ENCODE peak calls at places on chromosomes 13 and 19, in six cellular contexts. One of them, this sample, is unnamed.
A peak's percentile ranks its signal among the peaks of the same experiment; 100 is the strongest.

GRCh38 chr13:85508683-85509329 is 290.4 kb downstream of the SLITRK6 start:
- DNase-seq in A549: peak; percentile 68
- DNase-seq in K562: no peak
- DNase-seq in IMR-90: no peak
- DNase-seq in GM12878: no peak
- DNase-seq in HepG2: no peak
- DNase-seq in this sample: no peak

GRCh38 chr19:45455707-45456499 is 11.9 kb upstream of the FOSB start:
- DNase-seq in A549: peak; percentile 99
- DNase-seq in K562: peak; percentile 88
- DNase-seq in IMR-90: peak; percentile 99
- DNase-seq in GM12878: no peak
- DNase-seq in HepG2: peak; percentile 89
- DNase-seq in this sample: peak; percentile 71

GRCh38 chr13:92677571-92677970 is 549.0 kb upstream of the GPC6 start:
- DNase-seq in A549: no peak
- DNase-seq in K562: no peak
- DNase-seq in IMR-90: no peak
- DNase-seq in GM12878: no peak
- DNase-seq in HepG2: no peak
- DNase-seq in this sample: no peak

GRCh38 chr19:32165176-32165575 is 180.2 kb upstream of the ZNF507 start:
- DNase-seq in A549: no peak
- DNase-seq in K562: no peak
- DNase-seq in IMR-90: no peak
- DNase-seq in GM12878: no peak
- DNase-seq in HepG2: no peak
- DNase-seq in this sample: no peak

GRCh38 chr13:83883061-83883523 is 818 bp upstream of the SLITRK1 start:
- DNase-seq in A549: no peak
- DNase-seq in K562: no peak
- DNase-seq in IMR-90: no peak
- DNase-seq in GM12878: no peak
- DNase-seq in HepG2: no peak
- DNase-seq in this sample: no peak

GRCh38 chr19:7833225-7834156 is 3.5 kb downstream of the EVI5L start:
- DNase-seq in A549: peak; percentile 67
- DNase-seq in K562: peak; percentile 37
- DNase-seq in IMR-90: peak; percentile 33
- DNase-seq in GM12878: no peak
- DNase-seq in HepG2: peak; percentile 29
- DNase-seq in this sample: no peak

GRCh38 chr19:34244611-34245299 is 9.6 kb upstream of the GARRE1 start:
- DNase-seq in A549: no peak
- DNase-seq in K562: no peak
- DNase-seq in IMR-90: peak; percentile 38
- DNase-seq in GM12878: no peak
- DNase-seq in HepG2: peak; percentile 22
- DNase-seq in this sample: no peak

GRCh38 chr13:76398426-76398825 is 487.8 kb downstream of the KCTD12 start:
- DNase-seq in A549: no peak
- DNase-seq in K562: no peak
- DNase-seq in IMR-90: peak; percentile 5
- DNase-seq in GM12878: no peak
- DNase-seq in HepG2: no peak
- DNase-seq in this sample: no peak

GRCh38 chr13:57633950-57634828 is 2.6 kb downstream of the PCDH17 start:
- DNase-seq in A549: no peak
- DNase-seq in K562: no peak
- DNase-seq in IMR-90: no peak
- DNase-seq in GM12878: no peak
- DNase-seq in HepG2: no peak
- DNase-seq in this sample: peak; percentile 48

GRCh38 chr19:12202250-12202649 is 39.4 kb downstream of the ZNF136 start:
- DNase-seq in A549: no peak
- DNase-seq in K562: no peak
- DNase-seq in IMR-90: no peak
- DNase-seq in GM12878: no peak
- DNase-seq in HepG2: peak; percentile 56
- DNase-seq in this sample: no peak

GRCh38 chr19:9528757-9529336 is 9.6 kb downstream of the ZNF426 start:
- DNase-seq in A549: peak; percentile 12
- DNase-seq in K562: no peak
- DNase-seq in IMR-90: peak; percentile 9
- DNase-seq in GM12878: no peak
- DNase-seq in HepG2: no peak
- DNase-seq in this sample: no peak

GRCh38 chr19:38675611-38676010 is 28.2 kb downstream of the ACTN4 start:
- DNase-seq in A549: no peak
- DNase-seq in K562: peak; percentile 50
- DNase-seq in IMR-90: no peak
- DNase-seq in GM12878: no peak
- DNase-seq in HepG2: no peak
- DNase-seq in this sample: no peak

GRCh38 chr13:28046981-28047380 is 53.4 kb downstream of the FLT3 start:
- DNase-seq in A549: peak; percentile 26
- DNase-seq in K562: no peak
- DNase-seq in IMR-90: peak; percentile 94
- DNase-seq in GM12878: no peak
- DNase-seq in HepG2: no peak
- DNase-seq in this sample: no peak

GRCh38 chr13:28136916-28137315 is 1.4 kb upstream of the PAN3 start:
- DNase-seq in A549: no peak
- DNase-seq in K562: peak; percentile 27
- DNase-seq in IMR-90: no peak
- DNase-seq in GM12878: no peak
- DNase-seq in HepG2: no peak
- DNase-seq in this sample: no peak

GRCh38 chr13:37899753-37900152 is 30.2 kb upstream of the TRPC4 start:
- DNase-seq in A549: no peak
- DNase-seq in K562: no peak
- DNase-seq in IMR-90: no peak
- DNase-seq in GM12878: no peak
- DNase-seq in HepG2: peak; percentile 9
- DNase-seq in this sample: no peak

GRCh38 chr13:106233336-106233735 is 302.1 kb downstream of the EFNB2 start:
- DNase-seq in A549: no peak
- DNase-seq in K562: no peak
- DNase-seq in IMR-90: no peak
- DNase-seq in GM12878: no peak
- DNase-seq in HepG2: no peak
- DNase-seq in this sample: no peak

GRCh38 chr13:35808846-35809245 is 322.3 kb downstream of the DCLK1 start:
- DNase-seq in A549: no peak
- DNase-seq in K562: no peak
- DNase-seq in IMR-90: no peak
- DNase-seq in GM12878: no peak
- DNase-seq in HepG2: no peak
- DNase-seq in this sample: peak; percentile 33

GRCh38 chr19:44745386-44745831 is 3.1 kb upstream of the BCL3 start:
- DNase-seq in A549: peak; percentile 95
- DNase-seq in K562: no peak
- DNase-seq in IMR-90: peak; percentile 80
- DNase-seq in GM12878: no peak
- DNase-seq in HepG2: no peak
- DNase-seq in this sample: no peak

GRCh38 chr19:1210227-1210538 is 4.6 kb downstream of the STK11 start:
- DNase-seq in A549: no peak
- DNase-seq in K562: no peak
- DNase-seq in IMR-90: no peak
- DNase-seq in GM12878: no peak
- DNase-seq in HepG2: no peak
- DNase-seq in this sample: no peak

GRCh38 chr13:44417446-44417845 is 43.8 kb downstream of the SERP2 start:
- DNase-seq in A549: no peak
- DNase-seq in K562: no peak
- DNase-seq in IMR-90: no peak
- DNase-seq in GM12878: no peak
- DNase-seq in HepG2: peak; percentile 25
- DNase-seq in this sample: no peak

GRCh38 chr13:107808388-107808787 is 406.9 kb downstream of the LIG4 start:
- DNase-seq in A549: no peak
- DNase-seq in K562: no peak
- DNase-seq in IMR-90: peak; percentile 62
- DNase-seq in GM12878: no peak
- DNase-seq in HepG2: no peak
- DNase-seq in this sample: no peak

GRCh38 chr19:37074819-37075362 is 3.3 kb upstream of the ZNF420 start:
- DNase-seq in A549: no peak
- DNase-seq in K562: no peak
- DNase-seq in IMR-90: no peak
- DNase-seq in GM12878: no peak
- DNase-seq in HepG2: no peak
- DNase-seq in this sample: no peak

GRCh38 chr19:7903244-7904073 is at the start of gene MAP2K7:
- DNase-seq in A549: peak; percentile 98
- DNase-seq in K562: peak; percentile 98
- DNase-seq in IMR-90: peak; percentile 99
- DNase-seq in GM12878: peak; percentile 99
- DNase-seq in HepG2: peak; percentile 97
- DNase-seq in this sample: peak; percentile 99

GRCh38 chr13:65505941-65506340 is 1724.2 kb downstream of the PCDH9 start:
- DNase-seq in A549: no peak
- DNase-seq in K562: no peak
- DNase-seq in IMR-90: no peak
- DNase-seq in GM12878: no peak
- DNase-seq in HepG2: no peak
- DNase-seq in this sample: no peak

GRCh38 chr13:27853871-27854270 is 61.6 kb downstream of the GSX1 start:
- DNase-seq in A549: no peak
- DNase-seq in K562: no peak
- DNase-seq in IMR-90: no peak
- DNase-seq in GM12878: no peak
- DNase-seq in HepG2: no peak
- DNase-seq in this sample: no peak

GRCh38 chr13:26015276-26015934 is 36.4 kb downstream of the SHISA2 start:
- DNase-seq in A549: no peak
- DNase-seq in K562: no peak
- DNase-seq in IMR-90: no peak
- DNase-seq in GM12878: no peak
- DNase-seq in HepG2: no peak
- DNase-seq in this sample: no peak

GRCh38 chr13:99313473-99313872 is 6.3 kb upstream of the GPR183 start:
- DNase-seq in A549: no peak
- DNase-seq in K562: no peak
- DNase-seq in IMR-90: no peak
- DNase-seq in GM12878: no peak
- DNase-seq in HepG2: no peak
- DNase-seq in this sample: no peak

GRCh38 chr13:62747629-62748028 is 1332.0 kb upstream of the PCDH20 start:
- DNase-seq in A549: peak; percentile 4
- DNase-seq in K562: no peak
- DNase-seq in IMR-90: peak; percentile 51
- DNase-seq in GM12878: no peak
- DNase-seq in HepG2: no peak
- DNase-seq in this sample: no peak

GRCh38 chr19:38263696-38264485 is 482 bp upstream of the SPINT2 start:
- DNase-seq in A549: peak; percentile 87
- DNase-seq in K562: no peak
- DNase-seq in IMR-90: peak; percentile 45
- DNase-seq in GM12878: no peak
- DNase-seq in HepG2: peak; percentile 35
- DNase-seq in this sample: peak; percentile 44

GRCh38 chr13:62702502-62702901 is 1286.9 kb upstream of the PCDH20 start:
- DNase-seq in A549: no peak
- DNase-seq in K562: no peak
- DNase-seq in IMR-90: no peak
- DNase-seq in GM12878: no peak
- DNase-seq in HepG2: no peak
- DNase-seq in this sample: peak; percentile 21

GRCh38 chr19:18939922-18940775 is 868 bp downstream of the HOMER3 start:
- DNase-seq in A549: no peak
- DNase-seq in K562: no peak
- DNase-seq in IMR-90: peak; percentile 46
- DNase-seq in GM12878: no peak
- DNase-seq in HepG2: no peak
- DNase-seq in this sample: peak; percentile 73

GRCh38 chr19:10742494-10742893 is 24.6 kb downstream of the DNM2 start:
- DNase-seq in A549: no peak
- DNase-seq in K562: no peak
- DNase-seq in IMR-90: no peak
- DNase-seq in GM12878: no peak
- DNase-seq in HepG2: no peak
- DNase-seq in this sample: no peak
- TF ChIP-seq SMC3 in A549: no peak
- TF ChIP-seq SMC3 in K562: no peak
- TF ChIP-seq SMC3 in IMR-90: no peak
- TF ChIP-seq SMC3 in GM12878: no peak
- TF ChIP-seq SMC3 in HepG2: no peak
- TF ChIP-seq SMC3 in this sample: no peak

GRCh38 chr19:16584825-16585801 is 12.9 kb upstream of the SLC35E1 start:
- DNase-seq in A549: no peak
- DNase-seq in K562: peak; percentile 42
- DNase-seq in IMR-90: no peak
- DNase-seq in GM12878: no peak
- DNase-seq in HepG2: no peak
- DNase-seq in this sample: no peak
- TF ChIP-seq SMC3 in A549: no peak
- TF ChIP-seq SMC3 in K562: no peak
- TF ChIP-seq SMC3 in IMR-90: no peak
- TF ChIP-seq SMC3 in GM12878: no peak
- TF ChIP-seq SMC3 in HepG2: no peak
- TF ChIP-seq SMC3 in this sample: no peak

GRCh38 chr19:3178973-3179738 is 587 bp downstream of the S1PR4 start:
- DNase-seq in A549: no peak
- DNase-seq in K562: no peak
- DNase-seq in IMR-90: no peak
- DNase-seq in GM12878: no peak
- DNase-seq in HepG2: no peak
- DNase-seq in this sample: no peak
- TF ChIP-seq SMC3 in A549: no peak
- TF ChIP-seq SMC3 in K562: no peak
- TF ChIP-seq SMC3 in IMR-90: no peak
- TF ChIP-seq SMC3 in GM12878: no peak
- TF ChIP-seq SMC3 in HepG2: no peak
- TF ChIP-seq SMC3 in this sample: no peak

GRCh38 chr13:90846956-90847355 is 500.5 kb upstream of the MIR17HG start:
- DNase-seq in A549: no peak
- DNase-seq in K562: no peak
- DNase-seq in IMR-90: no peak
- DNase-seq in GM12878: no peak
- DNase-seq in HepG2: no peak
- DNase-seq in this sample: peak; percentile 5
- TF ChIP-seq SMC3 in A549: no peak
- TF ChIP-seq SMC3 in K562: no peak
- TF ChIP-seq SMC3 in IMR-90: no peak
- TF ChIP-seq SMC3 in GM12878: no peak
- TF ChIP-seq SMC3 in HepG2: no peak
- TF ChIP-seq SMC3 in this sample: no peak

This sample was measured in SK-N-SH.